ENCODE peak calls at places on chromosome 22, in four cellular contexts. One of them, this sample, is unnamed.

GRCh38 chr22:33472462-33473344 is 414.5 kb upstream of the SYN3 start:
- DNase-seq in HepG2: no peak
- DNase-seq in GM12878: peak
- DNase-seq in K562: no peak
- DNase-seq in this sample: no peak

GRCh38 chr22:46425011-46425410 is 89.5 kb downstream of the TRMU start:
- DNase-seq in HepG2: no peak
- DNase-seq in GM12878: no peak
- DNase-seq in K562: no peak
- DNase-seq in this sample: no peak

GRCh38 chr22:38006906-38007305 is 22.6 kb upstream of the SOX10 start:
- DNase-seq in HepG2: no peak
- DNase-seq in GM12878: no peak
- DNase-seq in K562: no peak
- DNase-seq in this sample: no peak

GRCh38 chr22:20606041-20606783 is 98.8 kb downstream of the MED15 start:
- DNase-seq in HepG2: peak
- DNase-seq in GM12878: no peak
- DNase-seq in K562: peak
- DNase-seq in this sample: peak

GRCh38 chr22:30160926-30161546 is 80.8 kb downstream of the HORMAD2 start:
- DNase-seq in HepG2: no peak
- DNase-seq in GM12878: no peak
- DNase-seq in K562: no peak
- DNase-seq in this sample: no peak

GRCh38 chr22:30015229-30015797 is 65.0 kb upstream of the HORMAD2 start:
- DNase-seq in HepG2: no peak
- DNase-seq in GM12878: no peak
- DNase-seq in K562: no peak
- DNase-seq in this sample: no peak

GRCh38 chr22:47965896-47966295 is 1203.4 kb downstream of the TBC1D22A start:
- DNase-seq in HepG2: no peak
- DNase-seq in GM12878: no peak
- DNase-seq in K562: no peak
- DNase-seq in this sample: no peak

GRCh38 chr22:49657974-49658550 is 169.6 kb downstream of the BRD1 start:
- DNase-seq in HepG2: no peak
- DNase-seq in GM12878: no peak
- DNase-seq in K562: no peak
- DNase-seq in this sample: no peak

GRCh38 chr22:41772645-41773044 is 27.8 kb upstream of the CCDC134 start:
- DNase-seq in HepG2: peak
- DNase-seq in GM12878: no peak
- DNase-seq in K562: no peak
- DNase-seq in this sample: peak

GRCh38 chr22:33382427-33382826 is 324.2 kb upstream of the SYN3 start:
- DNase-seq in HepG2: no peak
- DNase-seq in GM12878: no peak
- DNase-seq in K562: no peak
- DNase-seq in this sample: no peak

GRCh38 chr22:20749453-20749852 is 24.5 kb upstream of the SERPIND1 start:
- DNase-seq in HepG2: no peak
- DNase-seq in GM12878: no peak
- DNase-seq in K562: no peak
- DNase-seq in this sample: no peak

GRCh38 chr22:30279389-30279788 is 9.9 kb downstream of the CASTOR1 start:
- DNase-seq in HepG2: no peak
- DNase-seq in GM12878: no peak
- DNase-seq in K562: no peak
- DNase-seq in this sample: no peak

GRCh38 chr22:43277987-43278601 is 65.1 kb downstream of the SCUBE1 start:
- DNase-seq in HepG2: no peak
- DNase-seq in GM12878: no peak
- DNase-seq in K562: no peak
- DNase-seq in this sample: no peak

GRCh38 chr22:46320166-46320710 is 15.3 kb upstream of the TRMU start:
- DNase-seq in HepG2: no peak
- DNase-seq in GM12878: no peak
- DNase-seq in K562: no peak
- DNase-seq in this sample: no peak

GRCh38 chr22:37777122-37777687 is 30.5 kb upstream of the GCAT start:
- DNase-seq in HepG2: peak
- DNase-seq in GM12878: peak
- DNase-seq in K562: peak
- DNase-seq in this sample: no peak

GRCh38 chr22:48237466-48237865 is 1475.0 kb downstream of the TBC1D22A start:
- DNase-seq in HepG2: no peak
- DNase-seq in GM12878: no peak
- DNase-seq in K562: no peak
- DNase-seq in this sample: no peak

GRCh38 chr22:36928826-36929535 is 15.6 kb downstream of the CSF2RB start:
- DNase-seq in HepG2: no peak
- DNase-seq in GM12878: no peak
- DNase-seq in K562: no peak
- DNase-seq in this sample: no peak

GRCh38 chr22:29464581-29464980 is 15.4 kb upstream of the NEFH start:
- DNase-seq in HepG2: no peak
- DNase-seq in GM12878: no peak
- DNase-seq in K562: no peak
- DNase-seq in this sample: no peak

GRCh38 chr22:31489632-31490495 is at the start of gene EIF4ENIF1:
- DNase-seq in HepG2: peak
- DNase-seq in GM12878: no peak
- DNase-seq in K562: peak
- DNase-seq in this sample: peak

GRCh38 chr22:36224245-36224644 is 15.1 kb downstream of the APOL2 start:
- DNase-seq in HepG2: no peak
- DNase-seq in GM12878: no peak
- DNase-seq in K562: no peak
- DNase-seq in this sample: no peak

GRCh38 chr22:42268852-42269406 is 1.5 kb downstream of the TCF20 start:
- DNase-seq in HepG2: no peak
- DNase-seq in GM12878: no peak
- DNase-seq in K562: no peak
- DNase-seq in this sample: no peak

GRCh38 chr22:28091486-28091885 is 172.4 kb upstream of the PITPNB start:
- DNase-seq in HepG2: no peak
- DNase-seq in GM12878: no peak
- DNase-seq in K562: no peak
- DNase-seq in this sample: no peak

GRCh38 chr22:41157083-41157482 is 48.0 kb upstream of the L3MBTL2 start:
- DNase-seq in HepG2: no peak
- DNase-seq in GM12878: no peak
- DNase-seq in K562: no peak
- DNase-seq in this sample: no peak

GRCh38 chr22:35616043-35616442 is 1.1 kb downstream of the MB start:
- DNase-seq in HepG2: no peak
- DNase-seq in GM12878: no peak
- DNase-seq in K562: no peak
- DNase-seq in this sample: no peak

GRCh38 chr22:37403267-37403960 is 23.9 kb downstream of the ELFN2 start:
- DNase-seq in HepG2: no peak
- DNase-seq in GM12878: no peak
- DNase-seq in K562: no peak
- DNase-seq in this sample: no peak

GRCh38 chr22:48031589-48031988 is 1269.1 kb downstream of the TBC1D22A start:
- DNase-seq in HepG2: no peak
- DNase-seq in GM12878: no peak
- DNase-seq in K562: no peak
- DNase-seq in this sample: no peak

GRCh38 chr22:35731321-35731720 is 13.6 kb downstream of the APOL5 start:
- DNase-seq in HepG2: no peak
- DNase-seq in GM12878: no peak
- DNase-seq in K562: no peak
- DNase-seq in this sample: no peak

GRCh38 chr22:26724414-26724813 is 67.0 kb downstream of the MIAT start:
- DNase-seq in HepG2: no peak
- DNase-seq in GM12878: no peak
- DNase-seq in K562: no peak
- DNase-seq in this sample: no peak

GRCh38 chr22:48927591-48927990 is 900.1 kb downstream of the BRD1 start:
- DNase-seq in HepG2: no peak
- DNase-seq in GM12878: no peak
- DNase-seq in K562: no peak
- DNase-seq in this sample: no peak

GRCh38 chr22:50613291-50613981 is 12.8 kb downstream of the MAPK8IP2 start:
- DNase-seq in HepG2: peak
- DNase-seq in GM12878: no peak
- DNase-seq in K562: peak
- DNase-seq in this sample: no peak

DNA sequence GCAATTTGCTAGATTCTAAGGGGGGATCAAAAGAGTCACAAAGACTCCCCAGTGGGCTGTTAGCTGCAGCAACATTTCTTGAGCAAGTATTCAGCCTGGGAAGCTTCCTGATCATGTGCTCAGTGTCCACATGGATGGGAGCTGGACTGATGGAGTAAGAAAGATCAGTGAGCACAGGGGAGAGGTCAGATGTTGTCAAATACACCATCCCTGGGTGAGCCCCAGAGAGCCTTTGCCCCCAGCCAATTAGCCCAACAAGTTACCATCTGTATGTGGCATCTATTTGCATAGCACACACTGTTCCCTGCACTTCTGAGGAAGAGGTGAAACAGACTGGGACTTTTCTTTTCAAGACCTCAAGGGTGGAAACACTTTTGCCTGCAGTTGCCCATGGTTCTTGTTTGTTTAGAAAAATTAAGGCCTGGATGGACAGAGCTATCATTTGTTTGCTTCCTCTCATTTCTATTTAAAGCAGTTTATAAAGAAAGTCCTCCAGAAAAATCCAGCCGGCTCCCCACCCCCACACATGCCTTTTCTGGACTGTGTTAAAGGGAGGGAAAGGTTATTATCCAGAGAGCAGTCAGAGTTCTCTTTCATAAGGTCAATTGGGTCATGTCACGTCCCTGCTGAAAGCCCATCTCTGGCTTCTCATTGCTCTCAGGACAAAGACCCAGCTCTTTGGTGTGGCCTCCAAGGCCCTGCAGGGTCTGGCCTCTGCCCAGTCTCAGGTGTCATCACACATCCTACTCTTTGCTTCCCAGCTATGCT is 10.0 kb upstream of the GRK3 start:
- DNase-seq in HepG2: no peak
- DNase-seq in GM12878: no peak
- DNase-seq in K562: no peak
- DNase-seq in this sample: no peak
- TF ChIP-seq JUNB in HepG2: no peak
- TF ChIP-seq JUNB in GM12878: no peak
- TF ChIP-seq JUNB in K562: no peak
- TF ChIP-seq JUNB in this sample: no peak

GRCh38 chr22:39144101-39144815 is 8.2 kb downstream of the CBX7 start:
- DNase-seq in HepG2: no peak
- DNase-seq in GM12878: peak
- DNase-seq in K562: no peak
- DNase-seq in this sample: no peak
- TF ChIP-seq CEBPB in HepG2: no peak
- TF ChIP-seq CEBPB in GM12878: no peak
- TF ChIP-seq CEBPB in K562: no peak
- TF ChIP-seq CEBPB in this sample: no peak

GRCh38 chr22:45261407-45262088 is 20.9 kb upstream of the KIAA0930 start:
- DNase-seq in HepG2: no peak
- DNase-seq in GM12878: no peak
- DNase-seq in K562: no peak
- DNase-seq in this sample: no peak

GRCh38 chr22:45262931-45263789 is 21.6 kb upstream of the UPK3A start:
- DNase-seq in HepG2: no peak
- DNase-seq in GM12878: peak
- DNase-seq in K562: peak
- DNase-seq in this sample: no peak

GRCh38 chr22:45262195-45262930 is 21.7 kb upstream of the KIAA0930 start:
- DNase-seq in HepG2: no peak
- DNase-seq in GM12878: no peak
- DNase-seq in K562: no peak
- DNase-seq in this sample: no peak

GRCh38 chr22:45265546-45265945 is 19.2 kb upstream of the UPK3A start:
- DNase-seq in HepG2: no peak
- DNase-seq in GM12878: no peak
- DNase-seq in K562: no peak
- DNase-seq in this sample: no peak

GRCh38 chr22:45263790-45264269 is 20.9 kb upstream of the UPK3A start:
- DNase-seq in HepG2: peak
- DNase-seq in GM12878: no peak
- DNase-seq in K562: peak
- DNase-seq in this sample: peak
- TF ChIP-seq JUNB in HepG2: no peak
- TF ChIP-seq JUNB in GM12878: no peak
- TF ChIP-seq JUNB in K562: no peak
- TF ChIP-seq JUNB in this sample: no peak

GRCh38 chr22:17266261-17266971 is 47.2 kb upstream of the ADA2 start:
- DNase-seq in HepG2: no peak
- DNase-seq in GM12878: no peak
- DNase-seq in K562: no peak
- DNase-seq in this sample: no peak
- TF ChIP-seq CEBPB in HepG2: no peak
- TF ChIP-seq CEBPB in GM12878: no peak
- TF ChIP-seq CEBPB in K562: no peak
- TF ChIP-seq CEBPB in this sample: no peak

DNA sequence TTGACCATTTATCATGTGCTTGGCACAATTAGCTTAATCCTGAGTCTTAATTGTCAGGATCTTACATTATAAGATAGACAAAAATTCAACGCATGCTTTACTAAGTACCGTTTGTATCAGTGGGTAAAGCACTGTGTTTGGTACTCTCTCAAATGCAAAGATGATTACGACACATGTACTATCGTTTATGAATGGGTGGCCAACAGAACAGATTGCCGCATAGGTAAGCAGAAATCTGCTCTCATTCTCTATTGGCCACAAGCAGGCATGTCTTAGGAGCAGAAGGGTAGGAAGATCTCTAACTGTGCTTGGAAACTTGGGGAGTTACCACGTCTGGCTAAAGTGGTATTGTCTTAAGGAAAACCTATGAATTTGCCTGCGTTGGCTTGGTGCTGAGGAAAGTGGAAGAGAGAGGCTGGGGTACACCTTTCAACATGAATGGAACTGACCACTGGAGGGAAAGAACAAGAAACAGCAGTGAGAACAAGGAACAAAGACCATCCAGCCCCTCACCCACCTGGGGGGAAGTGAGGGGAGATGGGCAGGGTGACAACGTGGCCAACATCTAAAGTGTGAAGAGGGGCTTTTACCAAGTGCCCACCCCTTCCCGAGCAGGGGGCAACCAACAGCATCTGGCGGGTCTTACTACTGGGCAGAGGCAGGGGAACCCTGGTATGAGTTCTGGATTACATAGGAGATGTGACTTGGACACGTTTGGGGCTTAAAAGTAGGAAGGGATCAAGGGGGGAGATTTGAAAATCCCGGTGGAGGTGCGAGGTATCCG is 1.0 kb upstream of the TUBA8 start:
- DNase-seq in HepG2: no peak
- DNase-seq in GM12878: no peak
- DNase-seq in K562: no peak
- DNase-seq in this sample: no peak
- TF ChIP-seq JUNB in HepG2: no peak
- TF ChIP-seq JUNB in GM12878: no peak
- TF ChIP-seq JUNB in K562: no peak
- TF ChIP-seq JUNB in this sample: no peak